ENCODE peak calls at places on chromosomes 16 and 17, in ten cellular contexts. B is left lung, R is neural progenitor cell, Z is fibroblast of lung, D is cardiac fibroblast, N is MM.1S, G is heart right ventricle, Q is body of pancreas, O is A549, V is NB4. C is an unnamed sample.

GRCh38 chr16:82917886-82918595 is 291.3 kb downstream of the CDH13 start:
- DNase-seq in N (no peak), G (no peak), D (no peak), Q (no peak), R (no peak), Z (no peak), B (no peak), V (no peak), O (no peak), C (no peak)

GRCh38 chr16:73965591-73965990 is 331.0 kb upstream of the PSMD7 start:
- DNase-seq in R (no peak), O (no peak), N (no peak), Q (no peak), D (no peak), B (no peak), Z (no peak), G (no peak), V (no peak), C (no peak)

GRCh38 chr16:11232852-11233726 is 22.9 kb downstream of the SOCS1 start:
- DNase-seq in Q (peak), B (peak), N (no peak), O (no peak), D (no peak), G (peak), Z (no peak), R (no peak), V (no peak), C (no peak)

GRCh38 chr17:41655611-41656111 is 31.3 kb upstream of the KRT17 start:
- DNase-seq in G (no peak), O (no peak), N (no peak), R (peak), Z (no peak), D (no peak), B (peak), V (no peak), Q (peak), C (no peak)

GRCh38 chr16:58222532-58223316 is 24.8 kb upstream of the CSNK2A2 start:
- DNase-seq in V (no peak), Q (peak), G (no peak), O (peak), D (peak), B (no peak), Z (peak), N (no peak), R (no peak), C (no peak)

GRCh38 chr17:35028531-35029262 is 34.8 kb downstream of the RFFL start:
- DNase-seq in N (no peak), R (no peak), G (no peak), Z (peak), V (peak), B (no peak), Q (no peak), D (no peak), O (no peak), C (no peak)

GRCh38 chr17:78355701-78356100 is 4.2 kb downstream of the SOCS3 start:
- DNase-seq in B (no peak), G (peak), O (no peak), R (no peak), V (no peak), D (peak), N (no peak), Z (no peak), Q (no peak), C (peak)

GRCh38 chr17:44788139-44788538 is 29.4 kb downstream of the ADAM11 start:
- DNase-seq in O (no peak), D (no peak), R (no peak), V (no peak), G (no peak), B (peak), Z (no peak), Q (no peak), N (no peak), C (no peak)

GRCh38 chr17:48997103-48997826 is at the start of gene IGF2BP1:
- DNase-seq in N (no peak), R (peak), O (peak), V (peak), Z (peak), B (no peak), G (no peak), Q (no peak), D (peak), C (peak)

GRCh38 chr16:74984194-74984669 is 691 bp downstream of the WDR59 start:
- DNase-seq in G (no peak), O (peak), N (no peak), V (peak), R (no peak), D (peak), Z (peak), Q (no peak), B (no peak), C (no peak)

GRCh38 chr16:81901483-81901882 is 109.8 kb downstream of the SDR42E1 start:
- DNase-seq in G (no peak), O (no peak), B (no peak), Q (no peak), D (no peak), Z (no peak), N (no peak), V (no peak), R (no peak), C (peak)

GRCh38 chr17:30299000-30299399 is 7.3 kb upstream of the BLMH start:
- DNase-seq in D (peak), B (no peak), O (no peak), Z (no peak), Q (no peak), R (no peak), V (no peak), G (no peak), N (no peak), C (no peak)

GRCh38 chr17:58089111-58089510 is 5.9 kb downstream of the DYNLL2 start:
- DNase-seq in Z (no peak), B (no peak), G (peak), R (no peak), O (no peak), V (no peak), D (no peak), Q (no peak), N (no peak), C (no peak)

GRCh38 chr16:81445143-81445922 is 725 bp downstream of the CMIP start:
- DNase-seq in N (peak), B (peak), G (peak), O (peak), R (peak), D (no peak), V (peak), Z (peak), Q (peak), C (no peak)

GRCh38 chr16:64253525-64253924 is 868.3 kb downstream of the CDH11 start:
- DNase-seq in D (no peak), O (no peak), Z (peak), B (no peak), V (no peak), Q (no peak), R (no peak), N (no peak), G (no peak), C (no peak)

GRCh38 chr17:40417609-40418427 is at the start of gene TOP2A:
- DNase-seq in O (peak), N (peak), Q (peak), Z (peak), D (peak), G (peak), V (peak), R (peak), B (peak), C (peak)

GRCh38 chr17:58783380-58783779 is 27.7 kb downstream of the PPM1E start:
- DNase-seq in G (no peak), Q (no peak), R (no peak), D (peak), Z (peak), B (no peak), O (no peak), V (no peak), N (no peak), C (peak)

GRCh38 chr17:81241648-81242420 is 2.7 kb downstream of the NDUFAF8 start:
- DNase-seq in R (peak), B (peak), D (peak), Q (peak), V (peak), G (peak), N (peak), Z (peak), O (peak), C (peak)

GRCh38 chr17:75808549-75808904 is 23.9 kb downstream of the UNK start:
- DNase-seq in D (no peak), R (no peak), N (no peak), G (no peak), Z (no peak), B (no peak), Q (no peak), O (no peak), V (no peak), C (no peak)

GRCh38 chr16:4273858-4274291 is 1.1 kb upstream of the TFAP4 start:
- DNase-seq in Q (peak), V (peak), N (peak), R (peak), Z (peak), G (peak), D (peak), B (peak), O (peak), C (peak)

GRCh38 chr17:32264823-32265191 is 825 bp upstream of the RHBDL3 start:
- DNase-seq in B (no peak), D (no peak), V (no peak), N (no peak), Z (no peak), G (no peak), Q (no peak), R (peak), O (no peak), C (no peak)

GRCh38 chr16:70635356-70636016 is 10.9 kb upstream of the IL34 start:
- DNase-seq in B (no peak), N (no peak), D (peak), Z (peak), V (no peak), Q (no peak), G (peak), R (peak), O (no peak), C (peak)

GRCh38 chr16:307691-308312 is 24.8 kb downstream of the PDIA2 start:
- DNase-seq in V (peak), D (no peak), Q (no peak), Z (no peak), G (no peak), N (no peak), O (no peak), R (no peak), B (no peak), C (no peak)

GRCh38 chr17:386145-386876 is 33.7 kb upstream of the RPH3AL start:
- DNase-seq in B (peak), R (peak), Z (peak), N (peak), D (peak), G (peak), O (peak), V (peak), Q (peak), C (no peak)

GRCh38 chr17:75876190-75876937 is 2.0 kb downstream of the TRIM47 start:
- DNase-seq in O (peak), V (no peak), R (peak), B (no peak), Z (no peak), G (no peak), N (peak), D (peak), Q (peak), C (no peak)

GRCh38 chr17:596763-597644 is 117.6 kb downstream of the VPS53 start:
- DNase-seq in Z (peak), N (no peak), D (peak), G (no peak), V (no peak), Q (no peak), R (no peak), O (no peak), B (no peak), C (peak)

GRCh38 chr17:17403899-17404576 is 72.8 kb upstream of the MED9 start:
- DNase-seq in Z (no peak), Q (peak), D (no peak), O (no peak), R (no peak), G (no peak), N (no peak), V (peak), B (no peak), C (no peak)

GRCh38 chr16:66923247-66923851 is 2.0 kb downstream of the RRAD start:
- DNase-seq in V (peak), Q (peak), G (peak), O (no peak), R (no peak), B (peak), N (no peak), Z (peak), D (peak), C (no peak)

GRCh38 chr16:47858333-47859067 is 297.3 kb downstream of the ABCC12 start:
- DNase-seq in Z (peak), D (no peak), V (no peak), O (no peak), Q (no peak), N (no peak), B (no peak), R (no peak), G (no peak), C (no peak)

GRCh38 chr16:16033208-16033717 is 83.8 kb downstream of the ABCC1 start:
- DNase-seq in Z (no peak), D (no peak), B (no peak), N (no peak), Q (no peak), G (no peak), O (no peak), R (no peak), V (peak), C (no peak)

GRCh38 chr17:32875904-32876413 is 965 bp downstream of the MYO1D start:
- DNase-seq in N (peak), G (no peak), V (no peak), O (no peak), R (no peak), D (peak), Q (no peak), B (no peak), Z (peak), C (no peak)

GRCh38 chr17:79951361-79952264 is 84.1 kb downstream of the TBC1D16 start:
- DNase-seq in O (no peak), R (peak), B (peak), Q (peak), V (peak), D (peak), Z (peak), G (peak), N (no peak), C (peak)

GRCh38 chr17:19302791-19303233 is 59.7 kb downstream of the B9D1 start:
- DNase-seq in B (no peak), N (no peak), G (no peak), Z (no peak), Q (no peak), R (no peak), O (no peak), V (peak), D (no peak), C (no peak)

GRCh38 chr17:2235792-2236365 is 67.7 kb downstream of the SMG6 start:
- DNase-seq in D (peak), R (no peak), Z (peak), V (no peak), B (no peak), N (no peak), Q (peak), O (no peak), G (no peak), C (no peak)

GRCh38 chr17:2237960-2238359 is 65.6 kb downstream of the SMG6 start:
- DNase-seq in Q (no peak), Z (no peak), V (no peak), N (no peak), B (no peak), G (no peak), R (no peak), D (no peak), O (no peak), C (no peak)

GRCh38 chr17:2239170-2239551 is 64.4 kb downstream of the SMG6 start:
- DNase-seq in V (no peak), R (no peak), Z (no peak), O (no peak), N (no peak), G (no peak), Q (no peak), B (no peak), D (no peak), C (no peak)

GRCh38 chr17:2238432-2239169 is 65.0 kb downstream of the SMG6 start:
- DNase-seq in Q (peak), O (no peak), B (no peak), Z (no peak), N (peak), V (no peak), G (peak), R (no peak), D (no peak), C (no peak)

GRCh38 chr17:2237521-2237921 is 66.1 kb downstream of the SMG6 start:
- DNase-seq in Q (peak), O (no peak), B (no peak), V (no peak), Z (peak), R (no peak), G (peak), N (no peak), D (peak), C (peak)
- H3K4me3 ChIP-seq in Q (no peak), O (no peak), B (no peak), V (no peak), Z (no peak), R (no peak), G (no peak), N (no peak), D (no peak), C (no peak)

GRCh38 chr17:6857336-6857735 is 25.8 kb upstream of the TEKT1 start:
- DNase-seq in N (no peak), Q (no peak), B (no peak), G (no peak), D (no peak), R (no peak), O (no peak), V (no peak), Z (no peak), C (no peak)

GRCh38 chr17:6856054-6856453 is 24.5 kb upstream of the TEKT1 start:
- DNase-seq in O (no peak), V (no peak), D (no peak), Z (no peak), G (no peak), B (no peak), Q (no peak), R (no peak), N (no peak), C (no peak)

GRCh38 chr17:6857904-6858303 is 26.4 kb upstream of the TEKT1 start:
- DNase-seq in G (no peak), V (no peak), B (no peak), D (no peak), Q (no peak), O (no peak), Z (no peak), R (no peak), N (no peak), C (no peak)

DNA sequence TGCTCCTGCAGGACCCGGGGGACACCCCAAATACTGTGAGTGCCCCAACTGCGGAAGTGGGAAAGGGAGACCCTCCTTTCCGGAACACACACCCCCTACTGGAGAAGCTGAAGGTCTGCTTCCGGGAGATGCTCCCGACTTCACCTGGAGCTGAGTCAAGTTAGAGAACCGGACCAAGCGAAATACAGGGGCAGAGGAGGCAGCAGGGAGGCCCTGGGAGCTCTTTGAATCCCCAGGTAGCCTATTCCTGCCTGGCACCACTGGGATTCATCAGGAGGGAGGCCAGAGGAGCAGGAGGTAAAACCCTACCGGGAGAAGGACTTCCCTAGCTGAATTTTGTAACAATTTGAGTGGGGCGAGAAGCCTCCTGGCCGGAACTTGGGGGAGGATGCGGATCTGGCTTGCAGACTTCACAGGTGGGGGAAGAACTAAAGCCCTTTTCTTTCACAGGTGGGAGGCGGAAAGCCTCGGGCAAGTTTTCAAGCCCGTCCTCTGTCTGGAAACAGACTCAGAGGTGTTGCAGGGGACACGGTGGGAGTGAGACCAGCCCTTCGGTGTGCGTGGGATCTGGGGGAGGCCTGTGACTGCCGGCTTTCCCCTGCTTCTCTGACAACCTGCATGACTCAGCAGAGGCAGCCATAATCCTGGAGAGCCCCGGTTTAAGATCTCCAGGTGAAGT is 22.4 kb upstream of the TEKT1 start:
- DNase-seq in N (peak), D (no peak), G (no peak), R (peak), Q (no peak), Z (no peak), V (no peak), B (no peak), O (peak), C (no peak)
- TF ChIP-seq CTCF in N (peak), D (peak), G (peak), R (peak), Q (peak), Z (peak), V (no peak), B (no peak), O (peak), C (peak)

GRCh38 chr17:74211929-74212261 is 1.5 kb upstream of the TTYH2 start:
- DNase-seq in D (no peak), G (no peak), Z (no peak), V (no peak), N (no peak), B (no peak), R (no peak), Q (no peak), O (no peak), C (no peak)

GRCh38 chr17:74212913-74213791 is at the start of gene TTYH2:
- DNase-seq in N (peak), V (peak), Z (peak), B (peak), O (peak), Q (peak), G (peak), D (peak), R (peak), C (peak)

GRCh38 chr17:74212262-74212912 is 984 bp upstream of the TTYH2 start:
- DNase-seq in D (no peak), O (no peak), G (peak), B (peak), Q (peak), N (no peak), V (peak), Z (peak), R (peak), C (peak)

GRCh38 chr17:74211141-74211928 is 2.0 kb upstream of the TTYH2 start:
- DNase-seq in Z (peak), D (no peak), O (no peak), G (no peak), Q (no peak), N (no peak), B (peak), V (peak), R (peak), C (no peak)

GRCh38 chr17:74210191-74211140 is 2.9 kb upstream of the TTYH2 start:
- DNase-seq in N (peak), R (peak), O (peak), G (peak), D (peak), B (peak), V (peak), Q (peak), Z (peak), C (peak)
- H3K4me3 ChIP-seq in N (no peak), R (no peak), O (no peak), G (no peak), D (no peak), B (no peak), V (no peak), Q (no peak), Z (no peak), C (no peak)

GRCh38 chr17:60744355-60744958 is 66.8 kb downstream of the BCAS3 start:
- DNase-seq in D (no peak), N (no peak), Q (no peak), V (no peak), G (no peak), R (no peak), O (no peak), Z (peak), B (no peak), C (no peak)

GRCh38 chr17:60743812-60744211 is 66.2 kb downstream of the BCAS3 start:
- DNase-seq in O (no peak), B (no peak), N (no peak), Q (peak), G (no peak), D (peak), R (no peak), Z (peak), V (no peak), C (no peak)

GRCh38 chr17:60747069-60747808 is 69.6 kb downstream of the BCAS3 start:
- DNase-seq in G (no peak), V (no peak), D (no peak), O (no peak), R (peak), Z (no peak), Q (no peak), N (no peak), B (no peak), C (no peak)

GRCh38 chr17:60743282-60743681 is 65.6 kb downstream of the BCAS3 start:
- DNase-seq in Q (no peak), D (no peak), V (no peak), B (no peak), R (no peak), O (no peak), N (no peak), Z (no peak), G (no peak), C (no peak)

DNA sequence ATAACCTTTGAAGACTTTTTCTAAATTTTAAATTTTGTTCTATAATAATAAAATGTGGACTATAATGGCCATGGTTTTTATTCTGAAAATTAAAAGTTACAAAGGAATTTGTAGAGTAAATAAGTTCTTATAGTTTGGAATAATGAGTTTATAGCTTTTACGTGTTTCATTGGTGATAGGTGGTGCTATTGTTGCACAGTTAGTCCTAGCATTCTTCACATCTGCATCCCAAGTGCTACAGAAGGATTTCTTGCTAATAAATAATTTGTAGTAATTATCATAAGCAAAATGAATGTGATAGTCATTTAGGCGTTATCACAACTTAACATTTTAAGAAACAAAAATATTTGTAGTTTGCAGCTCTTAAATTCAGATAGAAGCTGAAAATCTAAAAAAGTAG is 67.9 kb downstream of the BCAS3 start:
- DNase-seq in N (no peak), D (peak), B (no peak), Z (no peak), R (no peak), O (no peak), G (no peak), V (no peak), Q (no peak), C (no peak)
- TF ChIP-seq CTCF in N (no peak), D (no peak), B (no peak), Z (peak), R (peak), O (peak), G (no peak), V (no peak), Q (no peak), C (no peak)

C was measured in fibroblast of villous mesenchyme.